ENCODE peak calls at places on chromosomes 11 and 22, in ten cellular contexts. C, M, X, Y, W, D, V, I, E and Q are unnamed samples. For H3K4me1, the result is how much of the 10 kb centered on the place peaks cover.

GRCh38 chr11:115383431-115383830 is 120.8 kb downstream of the CADM1 start:
- DNase-seq in E (peak), V (no peak), Y (no peak), X (no peak), I (no peak), C (no peak), W (no peak), D (no peak), M (no peak), Q (no peak)

GRCh38 chr11:117995472-117995871 is 9.3 kb downstream of the IL10RA start:
- DNase-seq in V (no peak), X (no peak), Y (no peak), D (no peak), E (no peak), M (no peak), W (no peak), I (no peak), C (no peak), Q (no peak)

GRCh38 chr11:46729110-46730027 is 10.4 kb downstream of the F2 start:
- DNase-seq in W (no peak), C (no peak), X (no peak), V (no peak), E (peak), Y (peak), I (peak), D (no peak), M (no peak), Q (no peak)

GRCh38 chr11:99241059-99241458 is 220.3 kb downstream of the CNTN5 start:
- DNase-seq in W (no peak), X (peak), C (no peak), Y (no peak), E (no peak), D (no peak), V (no peak), I (no peak), M (no peak), Q (no peak)

GRCh38 chr11:115179647-115180046 is 324.6 kb downstream of the CADM1 start:
- DNase-seq in Y (no peak), C (no peak), D (no peak), E (no peak), V (no peak), I (no peak), W (no peak), X (no peak), M (no peak), Q (no peak)

GRCh38 chr11:61962213-61963015 is 5.0 kb downstream of the FTH1 start:
- DNase-seq in W (no peak), C (no peak), D (no peak), M (peak), I (peak), V (no peak), X (peak), E (no peak), Y (peak), Q (no peak)

GRCh38 chr11:35427158-35427557 is 7.8 kb upstream of the SLC1A2 start:
- DNase-seq in E (peak), X (no peak), Y (no peak), W (no peak), D (peak), V (no peak), M (no peak), C (no peak), I (no peak), Q (no peak)

GRCh38 chr11:125163431-125164011 is 1.0 kb upstream of the PKNOX2 start:
- DNase-seq in E (no peak), W (no peak), X (no peak), Y (no peak), M (no peak), V (no peak), D (no peak), I (no peak), C (no peak), Q (no peak)

GRCh38 chr11:73453562-73453961 is 77.4 kb downstream of the RELT start:
- DNase-seq in Y (no peak), I (no peak), W (no peak), X (no peak), V (no peak), C (no peak), E (no peak), M (no peak), D (no peak), Q (no peak)

GRCh38 chr11:76652989-76653673 is 17.4 kb downstream of the LRRC32 start:
- DNase-seq in X (no peak), Y (no peak), D (no peak), W (no peak), I (no peak), V (no peak), E (no peak), M (peak), C (peak), Q (no peak)

GRCh38 chr22:48209473-48210271 is 1447.2 kb downstream of the TBC1D22A start:
- DNase-seq in Y (peak), C (no peak), M (peak), E (no peak), I (no peak), W (no peak), V (no peak), D (no peak), X (no peak), Q (no peak)

GRCh38 chr11:74550991-74551753 is 41.2 kb upstream of the POLD3 start:
- DNase-seq in E (no peak), D (no peak), M (no peak), C (no peak), I (no peak), V (no peak), W (no peak), X (no peak), Y (no peak), Q (no peak)

GRCh38 chr11:62245271-62245753 is 3.3 kb downstream of the SCGB1D2 start:
- DNase-seq in M (no peak), D (no peak), C (no peak), I (no peak), Y (no peak), W (peak), X (peak), E (peak), V (peak), Q (no peak)

GRCh38 chr11:83816572-83817187 is 530.5 kb upstream of the CCDC90B start:
- DNase-seq in I (no peak), D (no peak), M (no peak), C (no peak), W (no peak), X (peak), E (peak), Y (no peak), V (no peak), Q (no peak)

GRCh38 chr22:18001040-18001893 is 23.1 kb downstream of the MICAL3 start:
- DNase-seq in V (peak), E (peak), M (peak), I (peak), X (peak), D (peak), C (peak), Y (peak), W (peak), Q (peak)

GRCh38 chr11:71332046-71332445 is 79.7 kb upstream of the SHANK2 start:
- DNase-seq in V (no peak), X (no peak), C (peak), I (peak), Y (peak), M (no peak), E (no peak), D (no peak), W (no peak), Q (no peak)

GRCh38 chr11:118245946-118246562 is 6.1 kb downstream of the MPZL3 start:
- DNase-seq in V (no peak), I (no peak), D (no peak), W (no peak), C (no peak), X (no peak), Y (no peak), E (no peak), M (no peak), Q (no peak)

GRCh38 chr11:117468888-117469287 is 141.2 kb downstream of the CEP164 start:
- DNase-seq in W (no peak), E (no peak), M (no peak), Y (no peak), V (no peak), I (no peak), C (no peak), X (peak), D (no peak), Q (no peak)

GRCh38 chr11:73242291-73243092 is 24.4 kb downstream of the P2RY2 start:
- DNase-seq in M (peak), I (peak), Y (peak), V (peak), C (peak), W (peak), D (peak), E (peak), X (peak), Q (no peak)

GRCh38 chr22:41619979-41620645 is 731 bp downstream of the DESI1 start:
- DNase-seq in X (no peak), Y (peak), M (peak), I (peak), C (no peak), V (peak), D (peak), W (peak), E (no peak), Q (no peak)

GRCh38 chr11:62842171-62842717 is 2.9 kb upstream of the WDR74 start:
- DNase-seq in Y (peak), V (peak), W (no peak), X (no peak), C (no peak), D (peak), E (no peak), M (peak), I (peak), Q (no peak)

GRCh38 chr11:35009191-35009940 is 92.9 kb downstream of the PDHX start:
- DNase-seq in W (peak), X (peak), E (peak), I (no peak), V (no peak), D (no peak), Y (no peak), M (no peak), C (no peak), Q (no peak)

GRCh38 chr11:104781037-104781436 is 117.2 kb downstream of the CASP12 start:
- DNase-seq in C (no peak), Y (no peak), V (no peak), W (no peak), X (no peak), D (no peak), M (no peak), I (no peak), E (no peak), Q (no peak)

GRCh38 chr11:7548659-7549283 is 35.0 kb downstream of the PPFIBP2 start:
- DNase-seq in X (peak), I (no peak), Y (no peak), M (no peak), W (no peak), D (no peak), V (no peak), C (no peak), E (no peak), Q (no peak)

GRCh38 chr11:126915430-126915829 is 85.1 kb downstream of the KIRREL3 start:
- DNase-seq in V (no peak), Y (no peak), W (no peak), D (no peak), X (no peak), C (no peak), E (no peak), I (no peak), M (no peak), Q (no peak)

GRCh38 chr11:57426754-57427691 is at the start of gene SLC43A3:
- DNase-seq in M (peak), C (peak), W (peak), E (peak), X (no peak), I (peak), Y (peak), D (peak), V (peak), Q (no peak)

GRCh38 chr11:92376680-92377079 is 152.1 kb downstream of the FAT3 start:
- DNase-seq in E (no peak), D (no peak), Y (no peak), V (no peak), W (no peak), C (no peak), I (no peak), X (no peak), M (no peak), Q (no peak)

GRCh38 chr11:114271316-114271715 is 24.9 kb upstream of the NNMT start:
- DNase-seq in W (no peak), V (no peak), E (no peak), X (no peak), Y (no peak), I (no peak), M (no peak), D (no peak), C (no peak), Q (no peak)

GRCh38 chr11:128575956-128576340 is 11.4 kb downstream of the ETS1 start:
- DNase-seq in E (peak), I (no peak), V (no peak), C (no peak), Y (no peak), X (no peak), M (no peak), D (no peak), W (no peak), Q (no peak)

GRCh38 chr11:122108192-122108799 is 7.7 kb downstream of the BLID start:
- DNase-seq in C (no peak), M (peak), W (no peak), D (no peak), V (no peak), Y (no peak), I (no peak), X (peak), E (no peak), Q (no peak)

GRCh38 chr11:134843735-134844134 is 431.7 kb upstream of the B3GAT1 start:
- DNase-seq in Y (no peak), D (no peak), X (no peak), M (no peak), V (no peak), E (no peak), C (no peak), W (no peak), I (no peak), Q (no peak)

GRCh38 chr11:20512869-20513268 is 86.5 kb upstream of the SLC6A5 start:
- DNase-seq in E (no peak), I (no peak), X (no peak), Y (no peak), W (no peak), C (no peak), D (no peak), V (no peak), M (no peak), Q (no peak)

DNA sequence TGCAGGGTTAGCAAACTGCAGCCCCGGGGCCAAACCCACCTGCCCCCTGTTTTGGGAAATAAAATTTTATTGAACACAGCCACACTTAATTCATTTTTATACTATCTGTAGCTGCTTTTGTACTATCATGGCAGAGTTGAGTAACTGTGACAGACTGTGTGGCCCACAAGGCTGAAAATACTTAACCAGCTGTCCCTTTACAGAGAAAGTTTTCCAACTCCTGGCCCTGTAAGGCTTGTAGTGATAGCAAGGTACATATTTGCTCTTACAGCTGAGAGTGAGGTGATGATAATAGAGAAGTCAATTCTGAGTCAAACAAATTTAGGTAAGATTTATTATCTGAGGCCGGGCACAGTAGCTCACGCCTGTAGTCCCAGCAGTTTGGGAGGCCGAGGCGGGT is 87.4 kb upstream of the SLC6A5 start:
- DNase-seq in E (no peak), V (no peak), Y (no peak), W (no peak), M (no peak), C (no peak), X (no peak), I (no peak), D (no peak), Q (no peak)
- H3K4me1 ChIP-seq in E (under half), V (under half), Y (under half), W (under half), M (under half), C (under half), X (under half), I (under half), D (under half), Q (under half)

GRCh38 chr11:64804346-64805210 is 1.6 kb upstream of the MAP4K2 start:
- DNase-seq in W (no peak), M (no peak), V (no peak), C (no peak), Y (no peak), D (no peak), X (peak), I (no peak), E (no peak), Q (no peak)
- H3K4me3 ChIP-seq in W (no peak), M (no peak), V (no peak), C (no peak), Y (no peak), D (peak), X (no peak), I (peak), E (no peak), Q (no peak)

GRCh38 chr11:12748561-12748960 is 74.3 kb downstream of the TEAD1 start:
- DNase-seq in Y (no peak), W (no peak), M (no peak), X (no peak), V (no peak), C (no peak), I (no peak), D (no peak), E (no peak), Q (no peak)
- H3K4me1 ChIP-seq in Y (under half), W (under half), M (under half), X (half or more), V (half or more), C (under half), I (under half), D (half or more), E (under half), Q (under half)

GRCh38 chr11:67431346-67432249 is 3.3 kb downstream of the RPS6KB2 start:
- DNase-seq in D (no peak), V (no peak), X (no peak), Y (no peak), M (no peak), C (no peak), W (no peak), I (no peak), E (no peak), Q (no peak)

GRCh38 chr11:67423891-67424613 is 4.2 kb upstream of the RPS6KB2 start:
- DNase-seq in E (no peak), I (no peak), Y (no peak), D (no peak), V (no peak), M (no peak), X (no peak), W (no peak), C (no peak), Q (no peak)

GRCh38 chr11:67429722-67430121 is 1.4 kb downstream of the RPS6KB2 start:
- DNase-seq in X (no peak), I (no peak), Y (no peak), C (no peak), D (no peak), V (no peak), W (no peak), E (no peak), M (no peak), Q (no peak)

GRCh38 chr11:67429038-67429668 is 859 bp downstream of the RPS6KB2 start:
- DNase-seq in W (no peak), C (no peak), X (no peak), I (no peak), D (no peak), Y (no peak), E (no peak), V (no peak), M (no peak), Q (no peak)

DNA sequence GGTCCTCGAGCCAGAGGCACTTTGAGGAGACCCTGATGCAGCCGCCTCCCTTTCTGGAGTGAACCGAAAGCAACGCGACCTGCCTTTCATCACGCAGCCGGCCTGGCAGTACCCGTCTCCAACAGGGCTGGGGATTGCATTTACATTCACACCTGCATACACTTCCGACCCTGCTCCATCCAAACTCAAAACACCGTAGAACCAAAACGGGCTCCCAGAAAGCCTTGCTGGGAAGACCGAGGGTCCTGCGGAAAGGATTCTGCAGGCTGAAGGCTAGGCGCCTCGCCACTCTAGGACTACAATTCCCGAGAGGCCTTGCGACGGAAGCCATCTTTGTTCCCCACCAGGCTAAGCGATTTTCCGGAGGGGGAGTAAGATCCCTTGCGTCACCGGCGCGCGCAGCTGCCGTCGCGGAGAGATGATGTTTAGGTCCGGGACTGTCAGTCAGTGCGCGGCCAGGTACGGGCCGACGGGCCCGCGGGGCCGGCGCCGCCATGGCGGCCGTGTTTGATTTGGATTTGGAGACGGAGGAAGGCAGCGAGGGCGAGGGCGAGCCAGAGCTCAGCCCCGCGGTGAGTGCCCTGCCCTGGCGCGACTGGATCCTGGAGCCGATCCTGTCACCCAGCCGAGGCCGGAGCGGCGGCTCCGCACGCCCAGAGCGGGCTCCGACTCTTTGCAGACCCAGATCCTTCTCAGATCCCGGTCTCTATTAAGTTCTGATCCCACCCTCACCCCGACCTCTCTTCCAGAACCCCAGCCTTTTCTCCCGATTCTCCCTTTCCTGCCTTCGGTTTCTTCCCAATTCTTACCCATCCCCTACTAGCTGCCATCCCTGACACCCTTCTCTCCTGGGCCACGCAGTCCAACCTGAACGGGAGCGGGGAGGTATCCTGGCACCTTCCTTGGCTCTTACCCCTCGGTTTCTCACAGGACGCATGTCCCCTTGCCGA is at the start of gene RPS6KB2:
- DNase-seq in D (peak), X (peak), C (peak), Y (peak), E (peak), W (peak), M (peak), I (peak), V (peak), Q (peak)
- H3K4me3 ChIP-seq in D (peak), X (peak), C (peak), Y (peak), E (peak), W (peak), M (peak), I (peak), V (peak), Q (peak)

GRCh38 chr11:8779732-8780131 is 97.1 kb downstream of the RPL27A start:
- DNase-seq in E (no peak), V (no peak), W (no peak), I (no peak), Y (no peak), D (no peak), X (no peak), M (no peak), C (no peak), Q (no peak)
- H3K4me1 ChIP-seq in E (under half), V (half or more), W (under half), I (under half), Y (under half), D (half or more), X (under half), M (under half), C (under half), Q (under half)

GRCh38 chr11:103108933-103109817 is at the start of gene DYNC2H1:
- DNase-seq in I (peak), M (peak), X (peak), V (peak), C (peak), D (peak), E (peak), Y (peak), W (peak), Q (peak)

GRCh38 chr11:103110406-103110805 is 1.2 kb downstream of the DYNC2H1 start:
- DNase-seq in Y (no peak), W (no peak), D (no peak), X (peak), E (peak), C (no peak), M (no peak), V (no peak), I (no peak), Q (no peak)

GRCh38 chr11:103112364-103112763 is 3.1 kb downstream of the DYNC2H1 start:
- DNase-seq in C (no peak), Y (no peak), W (no peak), I (no peak), D (no peak), M (no peak), X (no peak), E (no peak), V (no peak), Q (no peak)

GRCh38 chr11:103109818-103110388 is 677 bp downstream of the DYNC2H1 start:
- DNase-seq in E (no peak), Y (peak), C (no peak), W (no peak), D (no peak), M (no peak), X (peak), I (no peak), V (no peak), Q (no peak)

DNA sequence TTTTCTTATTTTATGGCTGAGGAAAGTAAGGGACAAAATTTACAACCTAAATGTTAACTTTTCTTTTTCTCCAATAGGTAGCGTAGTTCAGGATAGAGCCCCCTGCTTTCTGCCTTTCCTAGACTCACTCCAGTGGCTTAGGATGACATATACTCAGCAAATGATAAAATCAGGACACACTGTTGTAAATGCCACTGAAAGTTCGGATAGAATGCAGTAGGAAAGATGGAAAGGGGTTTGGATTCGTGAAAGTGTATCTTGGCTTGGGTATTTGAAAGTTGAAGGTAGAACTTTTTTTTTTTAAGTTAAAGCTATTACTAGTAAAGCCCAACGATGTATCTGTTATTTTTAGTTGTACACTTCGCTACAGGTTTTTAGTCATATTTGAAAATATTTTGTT is 2.2 kb downstream of the DYNC2H1 start:
- DNase-seq in W (no peak), C (no peak), Y (no peak), I (no peak), E (no peak), D (no peak), M (no peak), X (no peak), V (no peak), Q (no peak)
- H3K4me3 ChIP-seq in W (no peak), C (no peak), Y (no peak), I (no peak), E (no peak), D (no peak), M (no peak), X (no peak), V (no peak), Q (no peak)

GRCh38 chr22:21660904-21661303 is 4.9 kb upstream of the PPIL2 start:
- DNase-seq in X (no peak), V (no peak), Y (no peak), C (no peak), W (no peak), D (no peak), I (no peak), M (no peak), E (no peak), Q (no peak)
- H3K4me1 ChIP-seq in X (under half), V (under half), Y (under half), C (under half), W (under half), D (under half), I (under half), M (under half), E (under half), Q (under half)